ENCODE peak calls at places on chromosomes 7 and 10, in six cellular contexts. H is mesendoderm, R is mesenchymal stem cell, L is H1, M is IMR-90, S is neuronal stem cell. C is an unnamed sample.

GRCh38 chr7:33868151-33868550 is 37.2 kb upstream of the BMPER start:
- DNase-seq in L (no peak), M (peak), S (no peak), R (peak), H (peak), C (peak)

GRCh38 chr10:118106426-118106825 is 59.7 kb upstream of the RAB11FIP2 start:
- DNase-seq in H (peak), R (peak), S (no peak), M (peak), L (peak), C (no peak)

GRCh38 chr7:137801003-137801402 is 45.8 kb downstream of the DGKI start:
- DNase-seq in H (no peak), R (peak), M (peak), S (no peak), L (no peak), C (no peak)

GRCh38 chr7:155218276-155219153 is 79.2 kb upstream of the INSIG1 start:
- DNase-seq in M (no peak), S (no peak), R (no peak), H (no peak), L (no peak), C (no peak)

GRCh38 chr7:35697414-35698175 is 2.7 kb upstream of the HERPUD2 start:
- DNase-seq in M (peak), R (peak), L (no peak), S (no peak), H (peak), C (peak)

GRCh38 chr10:27744478-27745379 is 890 bp downstream of the MKX start:
- DNase-seq in S (no peak), M (peak), H (peak), R (peak), L (no peak), C (peak)

GRCh38 chr7:108408294-108409004 is 47.8 kb downstream of the NRCAM start:
- DNase-seq in L (no peak), R (no peak), S (no peak), M (no peak), H (no peak), C (no peak)

GRCh38 chr10:100743626-100744135 is 1.7 kb upstream of the PAX2 start:
- DNase-seq in H (peak), S (no peak), L (no peak), R (peak), M (peak), C (peak)

GRCh38 chr10:43218206-43218950 is 48.5 kb downstream of the RASGEF1A start:
- DNase-seq in M (no peak), L (no peak), R (no peak), S (no peak), H (no peak), C (peak)

GRCh38 chr7:22008011-22008410 is 62.3 kb upstream of the CDCA7L start:
- DNase-seq in S (no peak), L (no peak), M (no peak), R (no peak), H (peak), C (no peak)

GRCh38 chr7:69732203-69732602 is 133.9 kb downstream of the AUTS2 start:
- DNase-seq in L (no peak), S (no peak), M (no peak), R (no peak), H (no peak), C (no peak)

GRCh38 chr7:234041-234711 is 41.8 kb downstream of the FAM20C start:
- DNase-seq in L (no peak), R (peak), S (no peak), M (peak), H (no peak), C (no peak)

GRCh38 chr7:17144313-17144712 is 154.1 kb upstream of the AHR start:
- DNase-seq in S (no peak), H (no peak), M (peak), L (no peak), R (peak), C (no peak)

GRCh38 chr7:135928136-135928535 is 49.0 kb downstream of the MTPN start:
- DNase-seq in R (no peak), M (no peak), S (no peak), L (no peak), H (no peak), C (no peak)

GRCh38 chr7:137628211-137628610 is 218.6 kb downstream of the DGKI start:
- DNase-seq in H (no peak), S (no peak), L (no peak), M (peak), R (no peak), C (no peak)

GRCh38 chr7:25376207-25376606 is 147.9 kb upstream of the NPVF start:
- DNase-seq in S (no peak), H (no peak), M (no peak), L (no peak), R (no peak), C (no peak)

GRCh38 chr7:28078036-28078901 is 102.3 kb downstream of the JAZF1 start:
- DNase-seq in M (peak), S (no peak), R (peak), H (no peak), L (no peak), C (no peak)

GRCh38 chr7:120733143-120733542 is 124.8 kb downstream of the TSPAN12 start:
- DNase-seq in R (peak), M (peak), H (peak), S (no peak), L (no peak), C (peak)

GRCh38 chr10:6399241-6399701 is 180.8 kb downstream of the PRKCQ start:
- DNase-seq in S (no peak), M (peak), R (peak), H (peak), L (no peak), C (peak)

GRCh38 chr10:84344560-84344959 is 16.2 kb downstream of the CCSER2 start:
- DNase-seq in H (no peak), L (no peak), S (no peak), R (no peak), M (no peak), C (no peak)

GRCh38 chr10:32318476-32318896 is 28.5 kb downstream of the EPC1 start:
- DNase-seq in R (no peak), H (no peak), S (no peak), M (no peak), L (no peak), C (no peak)

GRCh38 chr10:14860782-14861181 is 17.9 kb upstream of the SUV39H2 start:
- DNase-seq in L (no peak), S (no peak), M (no peak), R (no peak), H (no peak), C (no peak)

GRCh38 chr10:96636546-96636945 is 49.7 kb upstream of the TM9SF3 start:
- DNase-seq in H (no peak), S (no peak), L (no peak), R (no peak), M (no peak), C (no peak)

GRCh38 chr10:70247360-70247759 is 14.1 kb upstream of the PPA1 start:
- DNase-seq in H (no peak), S (no peak), M (no peak), R (no peak), L (no peak), C (no peak)

GRCh38 chr7:26305048-26305868 is 13.6 kb downstream of the SNX10 start:
- DNase-seq in R (peak), L (no peak), M (no peak), S (no peak), H (no peak), C (peak)

GRCh38 chr7:129859188-129859587 is 93.6 kb downstream of the UBE2H start:
- DNase-seq in M (peak), R (no peak), H (no peak), L (no peak), S (no peak), C (no peak)

GRCh38 chr10:121594623-121595320 is 3.5 kb downstream of the FGFR2 start:
- DNase-seq in R (no peak), M (no peak), L (no peak), H (no peak), S (no peak), C (no peak)

GRCh38 chr10:33643042-33643441 is 308.6 kb upstream of the NRP1 start:
- DNase-seq in R (peak), H (no peak), L (no peak), S (no peak), M (peak), C (no peak)

GRCh38 chr10:111999205-111999914 is 184.2 kb downstream of the GPAM start:
- DNase-seq in H (peak), L (peak), M (no peak), R (no peak), S (peak), C (no peak)

GRCh38 chr10:22805304-22805703 is 90.9 kb upstream of the PIP4K2A start:
- DNase-seq in H (peak), L (no peak), S (no peak), M (peak), R (peak), C (no peak)

GRCh38 chr7:143000648-143001047 is 26.3 kb downstream of the OR9A2 start:
- DNase-seq in S (no peak), L (no peak), M (no peak), H (no peak), R (no peak), C (no peak)

GRCh38 chr7:143003393-143004051 is 23.4 kb downstream of the OR9A2 start:
- DNase-seq in H (peak), M (peak), L (no peak), R (peak), S (peak), C (peak)

GRCh38 chr7:143005632-143006260 is 21.2 kb downstream of the OR9A2 start:
- DNase-seq in M (no peak), L (no peak), H (no peak), R (no peak), S (no peak), C (no peak)

GRCh38 chr7:143002106-143002505 is 24.8 kb downstream of the OR9A2 start:
- DNase-seq in H (peak), L (no peak), M (no peak), R (peak), S (no peak), C (no peak)

DNA sequence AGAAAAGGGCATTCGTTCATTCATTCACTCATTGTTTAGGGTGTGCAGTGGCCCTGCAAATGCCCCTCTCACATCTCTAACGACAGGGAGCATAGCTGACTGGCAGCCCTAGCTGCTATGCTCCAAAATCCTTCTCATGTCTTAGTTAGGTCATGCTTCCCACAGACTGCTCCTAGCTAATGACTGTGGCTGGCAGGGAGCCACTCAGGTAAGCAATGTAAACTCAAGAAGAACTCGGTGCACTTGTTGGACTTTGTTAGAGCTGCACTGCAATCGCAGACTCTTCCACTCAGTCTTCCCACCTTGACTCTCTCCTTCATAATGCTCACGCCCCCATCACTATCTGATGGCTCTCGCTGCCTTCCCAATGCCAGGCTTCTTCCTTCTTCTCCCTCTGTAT is 24.1 kb downstream of the OR9A2 start:
- DNase-seq in M (no peak), R (no peak), S (no peak), L (no peak), H (no peak), C (no peak)
- H3K4me3 ChIP-seq in M (no peak), R (no peak), S (no peak), L (no peak), H (no peak), C (no peak)

GRCh38 chr10:71751515-71752224 is 21.6 kb downstream of the VSIR start:
- DNase-seq in S (no peak), M (no peak), L (no peak), H (no peak), R (no peak), C (no peak)

GRCh38 chr10:71752391-71753090 is 20.8 kb downstream of the VSIR start:
- DNase-seq in L (no peak), H (no peak), S (no peak), M (peak), R (no peak), C (no peak)

GRCh38 chr10:71750124-71750841 is 23.0 kb downstream of the VSIR start:
- DNase-seq in S (no peak), R (no peak), M (no peak), L (no peak), H (no peak), C (no peak)

GRCh38 chr10:71749396-71749795 is 23.9 kb downstream of the VSIR start:
- DNase-seq in M (no peak), S (no peak), H (no peak), R (no peak), L (no peak), C (no peak)

DNA sequence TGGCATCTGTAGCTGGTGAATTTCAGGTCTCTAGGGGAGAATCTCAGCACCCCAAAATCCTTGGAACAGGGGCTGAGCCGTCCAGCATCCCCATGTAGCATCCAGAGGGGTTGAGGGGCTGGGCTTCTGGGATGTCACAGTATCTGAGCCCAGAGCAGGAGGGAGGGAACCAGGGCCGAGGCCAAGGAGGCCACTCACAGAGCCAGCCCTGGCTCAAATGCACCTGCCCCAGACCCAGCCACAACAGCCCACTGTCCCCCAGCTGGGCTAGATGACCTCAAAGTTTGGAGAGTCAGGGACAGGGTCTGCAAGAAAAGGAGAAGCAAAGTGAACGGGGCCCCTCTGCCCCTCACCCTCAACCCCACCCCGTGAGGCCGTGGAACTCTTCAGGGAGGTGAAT is 22.3 kb downstream of the VSIR start:
- DNase-seq in H (no peak), R (no peak), S (no peak), L (no peak), M (no peak), C (no peak)
- H2BK5ac ChIP-seq in H (no peak), R (no peak), S (no peak), L (no peak), M (no peak), C (no peak)

GRCh38 chr10:125252937-125253336 is 92.6 kb upstream of the CTBP2 start:
- DNase-seq in M (no peak), R (no peak), H (no peak), L (no peak), S (no peak), C (no peak)

GRCh38 chr10:125259651-125260050 is 99.3 kb upstream of the CTBP2 start:
- DNase-seq in L (no peak), H (no peak), R (no peak), M (no peak), S (no peak), C (no peak)

GRCh38 chr10:125257521-125258105 is 97.2 kb upstream of the CTBP2 start:
- DNase-seq in R (no peak), M (no peak), L (no peak), H (no peak), S (no peak), C (peak)

GRCh38 chr10:125258676-125259075 is 98.3 kb upstream of the CTBP2 start:
- DNase-seq in M (no peak), S (no peak), R (no peak), H (peak), L (no peak), C (no peak)

DNA sequence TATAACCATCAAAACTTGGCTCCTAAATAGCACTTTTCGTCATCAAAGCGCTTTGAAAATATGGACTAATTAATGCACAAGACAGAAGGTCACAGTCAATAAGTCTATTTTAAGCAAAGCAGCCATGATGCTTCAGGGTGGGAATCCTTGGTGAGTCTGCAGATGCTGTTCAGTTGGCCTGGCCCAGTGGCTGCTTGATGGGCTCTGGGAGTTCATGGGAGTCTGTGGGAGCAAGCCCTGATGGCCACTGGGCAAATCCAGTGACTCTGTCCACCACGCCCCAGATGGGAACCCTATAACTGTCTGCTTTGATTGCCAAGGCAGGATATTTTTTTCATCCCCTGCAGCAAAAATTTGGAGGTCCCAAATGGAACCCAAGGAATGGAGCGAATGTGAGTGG is 95.7 kb upstream of the CTBP2 start:
- DNase-seq in M (no peak), R (no peak), H (no peak), S (no peak), L (no peak), C (no peak)
- H2AK5ac ChIP-seq in M (no peak), R (no peak), H (no peak), S (no peak), L (no peak), C (no peak)

DNA sequence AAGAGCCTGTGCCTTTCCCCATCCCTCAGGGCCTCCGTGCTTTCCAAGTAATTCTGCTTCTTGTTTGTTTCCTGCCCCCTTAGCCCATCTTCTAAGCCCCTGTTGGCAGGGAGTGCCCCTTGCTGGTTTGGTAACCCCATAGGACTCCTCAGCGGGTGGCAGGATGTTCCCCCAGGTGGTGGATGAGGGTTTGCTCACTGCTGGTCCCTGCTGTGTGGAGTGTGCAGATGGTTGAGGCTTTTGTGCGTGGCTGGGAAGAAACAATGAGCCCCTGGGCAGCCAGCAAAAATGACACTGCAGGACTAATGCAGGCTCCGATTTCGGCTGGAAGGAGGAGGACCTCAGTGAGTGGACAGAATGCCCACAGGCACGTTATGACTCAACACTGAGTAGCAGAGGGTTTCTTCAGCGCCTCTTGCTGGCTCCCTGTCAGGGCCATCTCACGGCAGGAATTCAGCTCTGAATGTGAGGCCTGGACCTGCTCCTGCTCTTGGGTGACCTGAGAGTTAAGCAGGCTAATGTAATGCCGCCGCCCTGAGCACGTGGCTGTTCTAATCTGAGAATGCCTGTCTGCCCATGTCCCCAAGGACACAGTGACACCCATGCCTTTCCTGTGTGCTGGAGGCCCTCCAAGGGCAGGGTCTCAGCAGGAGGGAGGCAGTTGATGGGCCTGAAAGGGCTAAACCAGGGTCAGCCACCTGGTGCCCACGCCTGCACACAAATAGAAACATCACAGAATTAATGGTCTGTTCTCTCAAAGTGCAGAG is 16.6 kb downstream of the BAG3 start:
- DNase-seq in S (peak), M (peak), L (peak), H (peak), R (peak), C (peak)
- H3K4me3 ChIP-seq in S (no peak), M (no peak), L (no peak), H (no peak), R (no peak), C (no peak)

GRCh38 chr7:104945599-104945956 is 68.4 kb upstream of the KMT2E start:
- DNase-seq in M (no peak), L (no peak), R (no peak), S (no peak), H (no peak), C (no peak)
- H2BK5ac ChIP-seq in M (peak), L (no peak), R (no peak), S (no peak), H (no peak), C (no peak)

DNA sequence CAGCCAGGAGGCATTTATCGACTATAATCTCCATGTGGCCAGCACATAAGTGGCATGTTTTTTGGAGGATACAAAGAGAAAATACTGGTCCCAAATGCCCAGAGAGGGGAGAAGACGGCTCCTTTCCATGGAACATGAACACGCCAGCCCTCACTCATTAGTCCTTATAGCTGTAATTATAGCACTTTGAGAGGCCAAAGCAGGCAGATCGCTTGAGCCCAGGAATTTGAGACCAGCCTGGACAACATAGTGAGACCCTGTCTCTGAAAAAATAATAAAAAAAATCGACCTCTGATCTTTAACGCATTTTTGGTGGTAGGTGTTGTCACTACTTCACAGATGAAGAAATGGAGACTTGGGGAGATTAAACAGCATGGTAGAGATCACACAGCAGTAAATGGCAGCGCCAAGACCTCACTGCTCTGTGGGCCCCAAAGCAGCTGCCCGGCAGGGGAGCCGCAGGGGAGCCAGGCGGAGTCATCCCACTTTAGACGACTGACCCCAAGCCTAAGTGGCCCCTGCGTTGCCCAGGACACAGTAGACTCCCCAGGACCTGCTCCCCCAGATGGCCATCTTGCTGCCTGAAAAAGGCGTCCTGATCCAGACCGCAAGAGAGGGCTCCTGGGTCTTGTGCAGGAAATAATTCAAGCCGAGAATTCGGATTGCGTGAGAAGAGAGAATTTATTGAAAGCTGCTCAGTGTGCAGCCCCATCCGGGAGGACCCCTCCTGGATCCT is 21.2 kb upstream of the PRKAG2 start:
- DNase-seq in R (no peak), M (no peak), S (no peak), H (no peak), L (no peak), C (no peak)
- H2AK5ac ChIP-seq in R (no peak), M (no peak), S (peak), H (no peak), L (no peak), C (no peak)

GRCh38 chr10:91630592-91630991 is 2.3 kb downstream of the PPP1R3C start:
- DNase-seq in R (no peak), M (no peak), H (no peak), S (no peak), L (no peak), C (no peak)

GRCh38 chr10:91626936-91627335 is 5.9 kb downstream of the PPP1R3C start:
- DNase-seq in H (no peak), R (no peak), S (no peak), L (no peak), M (no peak), C (no peak)

GRCh38 chr10:91629715-91630549 is 2.9 kb downstream of the PPP1R3C start:
- DNase-seq in S (no peak), H (no peak), R (no peak), M (no peak), L (no peak), C (no peak)

GRCh38 chr10:91624633-91625032 is 8.2 kb downstream of the PPP1R3C start:
- DNase-seq in S (no peak), M (no peak), H (no peak), L (no peak), R (no peak), C (no peak)

GRCh38 chr10:91627344-91628102 is 5.3 kb downstream of the PPP1R3C start:
- DNase-seq in S (no peak), R (no peak), M (no peak), L (no peak), H (no peak), C (no peak)
- H3K4me3 ChIP-seq in S (no peak), R (no peak), M (no peak), L (no peak), H (no peak), C (no peak)